ENCODE peak calls at places on chromosomes 4 and X, in four cellular contexts. One of them, this sample, is unnamed.

GRCh38 chrX:43703211-43703791 is 47.2 kb downstream of the MAOA start:
- DNase-seq in endodermal cell: no peak
- DNase-seq in thyroid gland: peak; percentile 8
- DNase-seq in psoas muscle: no peak
- DNase-seq in this sample: no peak

GRCh38 chrX:132957211-132958085 is 981 bp downstream of the HS6ST2 start:
- DNase-seq in endodermal cell: no peak
- DNase-seq in thyroid gland: no peak
- DNase-seq in psoas muscle: peak; percentile 18
- DNase-seq in this sample: no peak

GRCh38 chr4:99832854-99833253 is 16.2 kb downstream of the DAPP1 start:
- DNase-seq in endodermal cell: no peak
- DNase-seq in thyroid gland: no peak
- DNase-seq in psoas muscle: no peak
- DNase-seq in this sample: no peak

GRCh38 chr4:32435320-32435719 is 1715.2 kb downstream of the PCDH7 start:
- DNase-seq in endodermal cell: no peak
- DNase-seq in thyroid gland: no peak
- DNase-seq in psoas muscle: no peak
- DNase-seq in this sample: no peak

GRCh38 chrX:68443155-68443868 is 10.0 kb upstream of the OPHN1 start:
- DNase-seq in endodermal cell: no peak
- DNase-seq in thyroid gland: peak; percentile 57
- DNase-seq in psoas muscle: no peak
- DNase-seq in this sample: no peak

GRCh38 chr4:184860018-184860530 is 34.3 kb upstream of the ACSL1 start:
- DNase-seq in endodermal cell: no peak
- DNase-seq in thyroid gland: no peak
- DNase-seq in psoas muscle: no peak
- DNase-seq in this sample: no peak

GRCh38 chr4:56653461-56654237 is 27.4 kb downstream of the HOPX start:
- DNase-seq in endodermal cell: no peak
- DNase-seq in thyroid gland: no peak
- DNase-seq in psoas muscle: no peak
- DNase-seq in this sample: no peak

GRCh38 chr4:6019316-6020263 is 1.4 kb upstream of the C4orf50 start:
- DNase-seq in endodermal cell: peak; percentile 91
- DNase-seq in thyroid gland: peak; percentile 69
- DNase-seq in psoas muscle: no peak
- DNase-seq in this sample: peak; percentile 73

GRCh38 chr4:7868430-7868775 is 71.3 kb downstream of the AFAP1 start:
- DNase-seq in endodermal cell: no peak
- DNase-seq in thyroid gland: no peak
- DNase-seq in psoas muscle: no peak
- DNase-seq in this sample: no peak

GRCh38 chrX:9153299-9153698 is 119.4 kb upstream of the FAM9B start:
- DNase-seq in endodermal cell: no peak
- DNase-seq in thyroid gland: no peak
- DNase-seq in psoas muscle: no peak
- DNase-seq in this sample: no peak

GRCh38 chrX:46912098-46912672 is at the start of gene JADE3:
- DNase-seq in endodermal cell: peak; percentile 88
- DNase-seq in thyroid gland: peak; percentile 81
- DNase-seq in psoas muscle: peak; percentile 67
- DNase-seq in this sample: peak; percentile 83

GRCh38 chr4:56641494-56642051 is 39.5 kb downstream of the HOPX start:
- DNase-seq in endodermal cell: no peak
- DNase-seq in thyroid gland: no peak
- DNase-seq in psoas muscle: no peak
- DNase-seq in this sample: no peak

GRCh38 chrX:94515009-94515408 is 841.0 kb downstream of the FAM133A start:
- DNase-seq in endodermal cell: no peak
- DNase-seq in thyroid gland: no peak
- DNase-seq in psoas muscle: no peak
- DNase-seq in this sample: no peak

GRCh38 chr4:85058551-85058950 is 92.1 kb upstream of the WDFY3 start:
- DNase-seq in endodermal cell: no peak
- DNase-seq in thyroid gland: no peak
- DNase-seq in psoas muscle: no peak
- DNase-seq in this sample: no peak

GRCh38 chrX:4315891-4316290 is 602.4 kb upstream of the PRKX start:
- DNase-seq in endodermal cell: no peak
- DNase-seq in thyroid gland: no peak
- DNase-seq in psoas muscle: no peak
- DNase-seq in this sample: no peak

GRCh38 chr4:84433603-84434232 is 65.4 kb downstream of the NKX6-1 start:
- DNase-seq in endodermal cell: no peak
- DNase-seq in thyroid gland: no peak
- DNase-seq in psoas muscle: no peak
- DNase-seq in this sample: no peak

GRCh38 chr4:129603241-129603931 is 507.4 kb downstream of the C4orf33 start:
- DNase-seq in endodermal cell: no peak
- DNase-seq in thyroid gland: no peak
- DNase-seq in psoas muscle: no peak
- DNase-seq in this sample: no peak

GRCh38 chrX:154417157-154417556 is 5.8 kb downstream of the TAFAZZIN start:
- DNase-seq in endodermal cell: no peak
- DNase-seq in thyroid gland: no peak
- DNase-seq in psoas muscle: no peak
- DNase-seq in this sample: no peak

GRCh38 chr4:25437951-25438350 is 60.9 kb downstream of the ANAPC4 start:
- DNase-seq in endodermal cell: no peak
- DNase-seq in thyroid gland: no peak
- DNase-seq in psoas muscle: no peak
- DNase-seq in this sample: no peak

GRCh38 chr4:56757270-56757746 is 64.2 kb downstream of the SPINK2 start:
- DNase-seq in endodermal cell: peak; percentile 61
- DNase-seq in thyroid gland: peak; percentile 14
- DNase-seq in psoas muscle: no peak
- DNase-seq in this sample: no peak

GRCh38 chr4:137610960-137611359 is 78.7 kb upstream of the PCDH18 start:
- DNase-seq in endodermal cell: peak; percentile 74
- DNase-seq in thyroid gland: no peak
- DNase-seq in psoas muscle: no peak
- DNase-seq in this sample: peak; percentile 38

GRCh38 chrX:96685205-96686099 is 810 bp downstream of the DIAPH2 start:
- DNase-seq in endodermal cell: peak; percentile 75
- DNase-seq in thyroid gland: peak; percentile 7
- DNase-seq in psoas muscle: peak; percentile 37
- DNase-seq in this sample: peak; percentile 53

GRCh38 chrX:68717663-68718442 is 70.4 kb downstream of the STARD8 start:
- DNase-seq in endodermal cell: no peak
- DNase-seq in thyroid gland: no peak
- DNase-seq in psoas muscle: no peak
- DNase-seq in this sample: no peak

GRCh38 chrX:23792861-23793553 is 10.0 kb downstream of the SAT1 start:
- DNase-seq in endodermal cell: no peak
- DNase-seq in thyroid gland: peak; percentile 34
- DNase-seq in psoas muscle: no peak
- DNase-seq in this sample: no peak

GRCh38 chr4:184383497-184384055 is 90.8 kb downstream of the IRF2 start:
- DNase-seq in endodermal cell: peak; percentile 20
- DNase-seq in thyroid gland: no peak
- DNase-seq in psoas muscle: peak; percentile 59
- DNase-seq in this sample: peak; percentile 47

GRCh38 chrX:39936886-39937770 is 160.6 kb downstream of the BCOR start:
- DNase-seq in endodermal cell: no peak
- DNase-seq in thyroid gland: no peak
- DNase-seq in psoas muscle: no peak
- DNase-seq in this sample: no peak

GRCh38 chr4:99458911-99459447 is 23.8 kb upstream of the ADH7 start:
- DNase-seq in endodermal cell: no peak
- DNase-seq in thyroid gland: no peak
- DNase-seq in psoas muscle: no peak
- DNase-seq in this sample: no peak

GRCh38 chr4:157895205-157895604 is 277.6 kb downstream of the GASK1B start:
- DNase-seq in endodermal cell: peak; percentile 70
- DNase-seq in thyroid gland: no peak
- DNase-seq in psoas muscle: no peak
- DNase-seq in this sample: no peak

GRCh38 chrX:22063284-22063683 is 31.2 kb downstream of the PHEX start:
- DNase-seq in endodermal cell: no peak
- DNase-seq in thyroid gland: peak; percentile 37
- DNase-seq in psoas muscle: no peak
- DNase-seq in this sample: peak; percentile 41

GRCh38 chr4:154315741-154316140 is 175.9 kb downstream of the DCHS2 start:
- DNase-seq in endodermal cell: no peak
- DNase-seq in thyroid gland: no peak
- DNase-seq in psoas muscle: no peak
- DNase-seq in this sample: no peak

GRCh38 chr4:156581693-156582092 is 389.9 kb downstream of the PDGFC start:
- DNase-seq in endodermal cell: no peak
- DNase-seq in thyroid gland: no peak
- DNase-seq in psoas muscle: no peak
- DNase-seq in this sample: no peak

DNA sequence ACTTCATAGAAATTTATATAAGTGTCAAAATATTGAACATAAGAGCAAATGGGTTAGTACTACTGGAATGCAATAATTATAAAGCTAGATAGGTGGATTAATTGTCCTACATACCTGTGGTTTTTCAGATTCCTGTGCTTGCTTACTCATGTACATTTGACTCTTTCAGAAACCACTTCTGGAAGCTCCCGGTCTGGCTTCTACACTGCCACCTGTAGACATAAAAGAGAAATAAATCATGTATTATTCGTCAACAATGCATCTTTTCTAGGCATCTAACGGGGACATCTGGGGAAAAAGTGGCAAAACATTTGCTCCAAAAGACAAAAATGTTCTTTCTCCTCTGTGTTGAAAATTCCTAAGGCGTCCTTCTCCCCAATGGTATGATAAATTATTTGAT is 648.6 kb upstream of the DIPK2B start:
- DNase-seq in endodermal cell: no peak
- DNase-seq in thyroid gland: no peak
- DNase-seq in psoas muscle: no peak
- DNase-seq in this sample: no peak
- TF ChIP-seq CTCF in endodermal cell: peak; percentile 55
- TF ChIP-seq CTCF in thyroid gland: peak; percentile 39
- TF ChIP-seq CTCF in psoas muscle: peak; percentile 21
- TF ChIP-seq CTCF in this sample: no peak

DNA sequence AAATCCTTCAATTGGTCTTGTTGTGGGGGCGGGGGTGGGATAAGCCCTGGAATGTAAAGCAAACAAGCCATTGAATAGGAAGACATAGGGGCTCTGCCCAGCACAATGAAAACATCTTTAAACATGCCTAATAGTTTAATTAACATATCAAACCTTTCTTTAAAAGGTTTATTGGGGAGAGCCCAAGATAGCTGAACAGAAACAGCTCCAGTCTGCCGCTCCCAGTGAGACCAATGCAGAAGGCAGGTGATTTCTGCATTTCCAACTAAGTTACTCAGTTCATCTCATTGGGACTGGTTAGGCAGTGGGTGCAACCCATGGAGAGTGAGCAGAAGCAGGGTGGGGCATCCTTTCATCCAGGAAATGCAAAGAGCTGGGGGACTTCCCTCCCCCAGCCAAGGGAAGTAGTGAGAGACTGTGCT is 327.2 kb upstream of the CNKSR2 start:
- DNase-seq in endodermal cell: peak; percentile 65
- DNase-seq in thyroid gland: no peak
- DNase-seq in psoas muscle: no peak
- DNase-seq in this sample: no peak
- H3K4me3 ChIP-seq in endodermal cell: peak overlapping the region; percentile 35
- H3K4me3 ChIP-seq in thyroid gland: no peak overlapping the region
- H3K4me3 ChIP-seq in psoas muscle: no peak overlapping the region
- H3K4me3 ChIP-seq in this sample: no peak overlapping the region

GRCh38 chrX:152927858-152928760 is 30.2 kb downstream of the ZNF185 start:
- DNase-seq in endodermal cell: no peak
- DNase-seq in thyroid gland: no peak
- DNase-seq in psoas muscle: no peak
- DNase-seq in this sample: no peak

GRCh38 chrX:152926923-152927322 is 29.1 kb downstream of the ZNF185 start:
- DNase-seq in endodermal cell: no peak
- DNase-seq in thyroid gland: no peak
- DNase-seq in psoas muscle: no peak
- DNase-seq in this sample: no peak

GRCh38 chrX:152928761-152929400 is 31.0 kb downstream of the ZNF185 start:
- DNase-seq in endodermal cell: no peak
- DNase-seq in thyroid gland: no peak
- DNase-seq in psoas muscle: no peak
- DNase-seq in this sample: no peak

GRCh38 chrX:152925835-152926234 is 28.0 kb downstream of the ZNF185 start:
- DNase-seq in endodermal cell: no peak
- DNase-seq in thyroid gland: no peak
- DNase-seq in psoas muscle: no peak
- DNase-seq in this sample: no peak

GRCh38 chrX:152926279-152926678 is 28.4 kb downstream of the ZNF185 start:
- DNase-seq in endodermal cell: peak; percentile 87
- DNase-seq in thyroid gland: peak; percentile 89
- DNase-seq in psoas muscle: no peak
- DNase-seq in this sample: peak; percentile 18
- TF ChIP-seq CTCF in endodermal cell: peak; percentile 63
- TF ChIP-seq CTCF in thyroid gland: peak; percentile 50
- TF ChIP-seq CTCF in psoas muscle: peak; percentile 27
- TF ChIP-seq CTCF in this sample: no peak

DNA sequence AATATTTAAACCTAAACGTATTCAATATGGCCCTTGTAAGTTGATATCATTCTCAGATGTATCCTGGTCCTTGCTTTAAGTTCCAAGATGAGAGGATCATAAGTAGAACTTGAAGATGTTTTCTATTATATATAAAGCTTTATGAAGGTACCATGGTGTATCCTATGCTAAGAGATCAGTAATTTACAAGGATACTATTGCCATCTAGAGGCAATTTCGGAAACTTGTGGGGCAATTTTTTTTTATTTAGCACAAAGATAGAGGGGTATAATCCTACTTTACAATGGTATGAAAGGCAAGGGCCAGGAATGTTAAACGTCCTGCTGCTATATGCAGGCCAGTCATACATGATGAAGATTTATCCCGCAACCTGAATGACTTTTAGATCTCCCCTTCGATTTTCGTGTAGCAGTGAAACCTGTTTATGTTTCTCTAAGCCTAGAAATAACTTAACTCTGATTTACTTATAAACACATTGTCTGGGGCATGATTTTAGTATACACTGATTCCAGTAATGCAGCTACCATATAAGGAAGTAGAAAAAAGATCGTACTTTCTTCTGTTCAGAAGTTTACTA is 2.5 kb downstream of the SLC25A31 start:
- DNase-seq in endodermal cell: no peak
- DNase-seq in thyroid gland: no peak
- DNase-seq in psoas muscle: no peak
- DNase-seq in this sample: no peak
- H3K4me3 ChIP-seq in endodermal cell: no peak overlapping the region
- H3K4me3 ChIP-seq in thyroid gland: no peak overlapping the region
- H3K4me3 ChIP-seq in psoas muscle: no peak overlapping the region
- H3K4me3 ChIP-seq in this sample: no peak overlapping the region

This sample was measured in testis.